ENCODE peak calls at places on chromosomes 1 and 21, in nine cellular contexts. P is body of pancreas, I is thyroid gland, A is left ventricle myocardium inferior, L is tibial nerve, S is ovary, W is heart right ventricle, U is cardiac muscle cell, E is K562. H is an unnamed sample. For H3K36me3, the result is how much of the 10 kb centered on the place peaks cover.

GRCh38 chr1:184974086-184974836 is at the start of gene NIBAN1:
- DNase-seq in P (peak), I (peak), A (peak), L (peak), S (peak), W (peak), U (peak), E (peak), H (peak)

GRCh38 chr1:101288491-101288944 is 51.7 kb downstream of the S1PR1 start:
- DNase-seq in P (peak), I (peak), A (peak), L (peak), S (peak), W (peak), U (peak), E (peak), H (peak)

GRCh38 chr1:30034105-30034626 is 689.2 kb downstream of the MATN1 start:
- DNase-seq in P (no peak), I (no peak), A (no peak), L (no peak), S (no peak), W (no peak), U (no peak), E (no peak), H (no peak)

GRCh38 chr1:94014635-94015488 is 105.6 kb upstream of the GCLM start:
- DNase-seq in P (no peak), I (no peak), A (no peak), L (no peak), S (no peak), W (no peak), U (peak), E (no peak), H (no peak)

GRCh38 chr1:248627971-248628844 is 6.7 kb downstream of the OR2T11 start:
- DNase-seq in P (no peak), I (no peak), A (no peak), L (no peak), S (no peak), W (no peak), U (no peak), E (no peak), H (no peak)

GRCh38 chr1:94936861-94937620 is 10.1 kb upstream of the CNN3 start:
- DNase-seq in P (no peak), I (no peak), A (no peak), L (no peak), S (no peak), W (no peak), U (no peak), E (no peak), H (no peak)

GRCh38 chr1:19564366-19564765 is 79.0 kb upstream of the CAPZB start:
- DNase-seq in P (no peak), I (no peak), A (no peak), L (no peak), S (no peak), W (peak), U (no peak), E (peak), H (no peak)

GRCh38 chr21:45070970-45071369 is 3.4 kb upstream of the ADARB1 start:
- DNase-seq in P (no peak), I (no peak), A (no peak), L (no peak), S (no peak), W (no peak), U (no peak), E (no peak), H (peak)

GRCh38 chr1:243421784-243422183 is 165.9 kb downstream of the SDCCAG8 start:
- DNase-seq in P (no peak), I (peak), A (no peak), L (no peak), S (peak), W (peak), U (peak), E (no peak), H (no peak)

GRCh38 chr21:9839011-9839661 is 682.2 kb upstream of the TPTE start:
- DNase-seq in P (no peak), I (no peak), A (peak), L (no peak), S (no peak), W (no peak), U (no peak), E (peak), H (no peak)

GRCh38 chr1:243230914-243231313 is 24.2 kb downstream of the CEP170 start:
- DNase-seq in P (no peak), I (no peak), A (no peak), L (no peak), S (no peak), W (no peak), U (peak), E (peak), H (no peak)

DNA sequence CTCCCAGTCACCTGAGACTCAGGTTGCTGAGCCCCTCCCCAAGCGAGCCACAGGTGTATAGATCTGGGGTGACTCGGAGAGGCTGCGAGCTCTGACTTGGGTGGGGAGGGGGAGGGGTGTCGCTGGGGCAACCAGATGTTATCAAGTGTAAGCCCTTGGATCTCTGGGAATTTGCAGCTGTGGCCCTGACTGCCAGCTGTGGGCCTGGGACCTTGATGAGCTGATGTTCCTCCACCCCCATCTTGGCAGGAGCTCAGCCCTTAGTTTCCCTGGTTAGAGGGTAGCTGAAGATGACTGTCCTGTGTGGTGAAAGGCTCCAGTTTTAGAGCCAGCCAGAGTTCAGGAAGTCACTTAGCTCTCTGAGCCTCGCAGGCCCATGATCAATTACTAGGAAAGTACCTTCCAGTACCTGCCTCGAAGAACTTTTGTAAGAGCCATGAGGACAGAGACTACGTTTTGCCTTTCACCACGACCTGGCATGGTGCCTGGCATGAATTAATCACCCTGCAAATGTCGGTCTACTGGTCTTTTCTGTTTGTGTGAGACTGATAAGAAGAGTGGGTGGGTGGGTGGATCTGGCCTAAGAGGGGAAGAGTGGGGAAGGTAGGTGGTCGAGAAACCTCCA is 55.8 kb downstream of the YARS1 start:
- DNase-seq in P (peak), I (peak), A (no peak), L (no peak), S (peak), W (no peak), U (peak), E (peak), H (no peak)
- H3K27ac ChIP-seq in P (peak), I (peak), A (no peak), L (no peak), S (peak), W (no peak), U (no peak), E (peak), H (no peak)

GRCh38 chr1:235129774-235130570 is 1.3 kb upstream of the TOMM20 start:
- DNase-seq in P (no peak), I (no peak), A (no peak), L (no peak), S (no peak), W (no peak), U (no peak), E (no peak), H (no peak)
- H3K36me3 ChIP-seq in P (under half), I (under half), A (under half), L (half or more), S (under half), W (under half), U (under half), E (half or more), H (half or more)

GRCh38 chr1:23759277-23759676 is 16.0 kb downstream of the ELOA start:
- DNase-seq in P (no peak), I (no peak), A (no peak), L (no peak), S (no peak), W (peak), U (peak), E (no peak), H (no peak)

GRCh38 chr1:23768733-23769132 is 9.5 kb upstream of the PITHD1 start:
- DNase-seq in P (no peak), I (no peak), A (no peak), L (no peak), S (no peak), W (peak), U (no peak), E (no peak), H (no peak)

GRCh38 chr1:23757812-23758211 is 14.5 kb downstream of the ELOA start:
- DNase-seq in P (no peak), I (no peak), A (no peak), L (no peak), S (no peak), W (no peak), U (no peak), E (no peak), H (no peak)

GRCh38 chr1:23763040-23763577 is 15.1 kb upstream of the PITHD1 start:
- DNase-seq in P (no peak), I (no peak), A (no peak), L (no peak), S (no peak), W (no peak), U (no peak), E (no peak), H (no peak)
- TF ChIP-seq CTCF in P (no peak), I (no peak), A (no peak), L (no peak), S (no peak), W (no peak), U (no peak), E (no peak), H (no peak)

DNA sequence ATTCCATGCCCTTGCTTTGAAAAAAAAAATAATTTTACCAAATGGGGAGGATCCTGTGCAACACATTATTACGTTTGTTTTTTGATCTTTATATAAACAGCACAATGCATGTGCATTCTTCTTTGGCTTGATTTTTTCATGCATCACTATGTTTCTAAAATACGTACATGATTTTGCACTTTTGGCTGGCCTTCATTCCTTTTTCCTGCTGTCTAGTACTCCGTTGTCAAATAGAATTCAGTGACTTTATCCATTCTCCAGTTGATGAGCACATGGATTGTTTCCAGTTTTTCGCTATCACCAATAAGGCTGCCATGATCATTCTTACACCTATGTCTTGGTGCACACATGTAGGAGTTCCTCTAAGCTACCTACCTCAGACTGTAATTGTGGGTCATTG is 63.0 kb upstream of the ID3 start:
- DNase-seq in P (no peak), I (no peak), A (no peak), L (no peak), S (no peak), W (no peak), U (no peak), E (no peak), H (no peak)
- H3K27ac ChIP-seq in P (no peak), I (no peak), A (no peak), L (no peak), S (no peak), W (no peak), U (no peak), E (no peak), H (no peak)

DNA sequence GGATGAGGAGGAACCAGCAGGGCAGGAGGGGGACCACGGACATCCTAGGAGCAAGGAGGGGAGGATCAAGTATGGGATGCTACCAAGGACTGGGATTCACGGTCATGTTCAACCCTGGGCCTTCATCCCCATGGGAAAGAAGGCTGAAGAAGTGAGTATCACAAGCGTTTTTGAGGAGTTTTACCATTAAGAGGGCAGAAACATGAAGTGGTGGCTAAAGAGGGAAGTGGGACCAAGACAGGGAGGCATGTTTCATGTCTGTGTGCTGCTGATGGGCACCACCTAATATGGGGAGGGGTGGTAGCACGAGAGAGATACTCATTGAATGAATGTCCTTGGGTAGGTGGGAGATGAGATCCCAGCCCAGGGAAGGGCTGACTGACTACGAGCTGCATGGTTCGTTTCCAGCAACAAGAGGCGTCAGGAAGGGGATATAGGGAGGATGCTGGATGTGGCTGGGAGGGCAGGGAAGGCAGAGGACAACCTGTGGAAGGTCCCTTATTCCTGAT is 11.3 kb upstream of the LSS start:
- DNase-seq in P (no peak), I (no peak), A (no peak), L (no peak), S (no peak), W (no peak), U (no peak), E (no peak), H (no peak)
- H3K36me3 ChIP-seq in P (under half), I (half or more), A (half or more), L (half or more), S (under half), W (half or more), U (half or more), E (half or more), H (half or more)

GRCh38 chr21:18801468-18801867 is 397.9 kb upstream of the TMPRSS15 start:
- DNase-seq in P (no peak), I (no peak), A (no peak), L (no peak), S (no peak), W (no peak), U (peak), E (no peak), H (no peak)
- TF ChIP-seq CTCF in P (no peak), I (no peak), A (peak), L (no peak), S (no peak), W (peak), U (no peak), E (no peak), H (no peak)

GRCh38 chr1:41449326-41449921 is 35.1 kb downstream of the EDN2 start:
- DNase-seq in P (no peak), I (no peak), A (no peak), L (no peak), S (no peak), W (no peak), U (no peak), E (no peak), H (no peak)
- H3K27ac ChIP-seq in P (no peak), I (peak), A (no peak), L (no peak), S (no peak), W (no peak), U (no peak), E (no peak), H (no peak)

GRCh38 chr1:12003762-12004161 is 15.5 kb upstream of the MIIP start:
- DNase-seq in P (no peak), I (no peak), A (no peak), L (no peak), S (no peak), W (no peak), U (no peak), E (no peak), H (peak)
- H3K36me3 ChIP-seq in P (half or more), I (half or more), A (half or more), L (half or more), S (under half), W (half or more), U (half or more), E (half or more), H (half or more)